ENCODE peak calls at places on chromosomes 6 and 20, in seven cellular contexts. K is activated T-helper 1 cell treated with anti-CD3 and anti-CD28 coated beads, Interleukin-2, amount 50 U/mL, for 16 hours; G is BJ; C is A549; W is activated CD4-positive, alpha-beta T cell treated with anti-CD3 and anti-CD28 coated beads, Interleukin-2, amount 50 U/mL, for 1 hour; F is iPS-NIHi11; O is A673. Y is an unnamed sample.

GRCh38 chr6:74044417-74045096 is 348.6 kb downstream of the CD109 start:
- DNase-seq in C (peak; percentile 8), F (no peak), K (no peak), G (no peak), W (no peak), O (no peak), Y (no peak)

GRCh38 chr20:32761831-32762753 is at the start of gene DNMT3B:
- DNase-seq in F (peak; percentile 97), O (peak; percentile 88), K (peak; percentile 61), G (no peak), C (peak; percentile 85), W (peak; percentile 66), Y (peak; percentile 92)

GRCh38 chr6:168001037-168001348 is 3.5 kb downstream of the KIF25 start:
- DNase-seq in W (no peak), F (no peak), O (no peak), C (no peak), G (no peak), K (no peak), Y (no peak)

GRCh38 chr6:119895626-119896025 is 546.1 kb upstream of the MAN1A1 start:
- DNase-seq in K (no peak), F (no peak), O (no peak), W (no peak), G (no peak), C (no peak), Y (no peak)

GRCh38 chr6:135173242-135173988 is 7.7 kb upstream of the MYB start:
- DNase-seq in O (no peak), W (no peak), C (no peak), G (no peak), F (no peak), K (no peak), Y (no peak)

GRCh38 chr6:147567141-147567805 is 58.8 kb downstream of the SAMD5 start:
- DNase-seq in K (no peak), C (no peak), F (no peak), W (no peak), G (no peak), O (no peak), Y (peak; percentile 74)

GRCh38 chr6:15534970-15535369 is 127.9 kb downstream of the DTNBP1 start:
- DNase-seq in O (no peak), G (no peak), C (no peak), K (no peak), W (no peak), F (no peak), Y (no peak)

GRCh38 chr6:33306356-33306755 is 7.5 kb downstream of the TAPBP start:
- DNase-seq in W (no peak), F (no peak), C (no peak), G (no peak), K (no peak), O (no peak), Y (no peak)

GRCh38 chr20:17562804-17563305 is 7.0 kb upstream of the DSTN start:
- DNase-seq in G (peak; percentile 53), W (no peak), K (no peak), F (no peak), C (no peak), O (no peak), Y (no peak)

GRCh38 chr6:169319561-169319960 is 65.9 kb upstream of the THBS2 start:
- DNase-seq in K (no peak), C (no peak), G (no peak), F (no peak), W (no peak), O (no peak), Y (no peak)

GRCh38 chr6:121522265-121522664 is 86.8 kb downstream of the GJA1 start:
- DNase-seq in K (no peak), C (peak; percentile 9), F (no peak), O (no peak), W (no peak), G (peak; percentile 83), Y (no peak)

GRCh38 chr6:42158011-42158410 is 15.2 kb upstream of the GUCA1A start:
- DNase-seq in O (no peak), W (no peak), K (no peak), C (no peak), G (peak; percentile 73), F (no peak), Y (no peak)

GRCh38 chr20:12394786-12395185 is 477.1 kb downstream of the BTBD3 start:
- DNase-seq in W (no peak), K (no peak), F (peak; percentile 13), G (no peak), O (no peak), C (no peak), Y (peak; percentile 42)